ENCODE peak calls at places on chromosomes 6 and 20, in seven cellular contexts. K is NCI-H1092 treated with DMSO at 0.1 percent for 48 hours; Z is stimulated activated CD8-positive, alpha-beta memory T cell treated with anti-CD3 and anti-CD28 coated beads, Interleukin-2, amount 100 ng/mL, for 1 hour; V is stimulated activated CD4-positive, alpha-beta T cell treated with anti-CD3 and anti-CD28 coated beads, Interleukin-4, amount 100 ng/mL, for 1 hour; O is C1 segment of cervical spinal cord; Q is neural crest cell; H is BJ. A is an unnamed sample.
A peak's percentile ranks its signal among the peaks of the same experiment; 100 is the strongest.

GRCh38 chr6:54133186-54133585 is 21.9 kb downstream of the MLIP start:
- DNase-seq in Z (no peak), Q (no peak), V (no peak), K (no peak), O (no peak), H (no peak), A (no peak)

GRCh38 chr20:12201289-12201991 is 283.7 kb downstream of the BTBD3 start:
- DNase-seq in K (no peak), H (no peak), Q (no peak), V (no peak), Z (no peak), O (no peak), A (no peak)

GRCh38 chr6:157108923-157109322 is 214.4 kb downstream of the TMEM242 start:
- DNase-seq in K (no peak), V (no peak), H (no peak), O (no peak), Q (no peak), Z (no peak), A (no peak)

GRCh38 chr20:7113577-7114466 is 346.3 kb downstream of the BMP2 start:
- DNase-seq in V (no peak), Z (no peak), K (peak; percentile 73), H (no peak), Q (peak; percentile 57), O (no peak), A (peak; percentile 64)

GRCh38 chr6:139531148-139531547 is 156.7 kb upstream of the CITED2 start:
- DNase-seq in Z (no peak), H (no peak), K (no peak), O (no peak), V (no peak), Q (no peak), A (no peak)

GRCh38 chr6:35402136-35402855 is 49.8 kb upstream of the FANCE start:
- DNase-seq in H (no peak), V (no peak), O (no peak), Q (no peak), Z (no peak), K (no peak), A (no peak)

GRCh38 chr6:10567256-10568041 is 46.3 kb downstream of the GCNT2 start:
- DNase-seq in K (no peak), V (no peak), Q (no peak), O (no peak), H (no peak), Z (no peak), A (no peak)

GRCh38 chr6:25601797-25602679 is 50.0 kb upstream of the SCGN start:
- DNase-seq in O (no peak), K (peak; percentile 58), V (no peak), Q (no peak), H (peak; percentile 16), Z (no peak), A (peak; percentile 63)

GRCh38 chr6:18477301-18477941 is 90.3 kb downstream of the RNF144B start:
- DNase-seq in Z (no peak), K (no peak), O (no peak), H (peak; percentile 19), Q (no peak), V (no peak), A (no peak)

GRCh38 chr6:159451051-159451450 is 242.0 kb downstream of the SOD2 start:
- DNase-seq in K (no peak), V (no peak), Z (no peak), O (no peak), H (no peak), Q (no peak), A (no peak)

GRCh38 chr6:21886601-21887091 is 293.1 kb downstream of the SOX4 start:
- DNase-seq in H (peak; percentile 4), K (peak; percentile 24), O (no peak), Z (no peak), Q (no peak), V (no peak), A (no peak)

GRCh38 chr6:52373294-52373693 is 11.3 kb downstream of the PAQR8 start:
- DNase-seq in K (no peak), Z (no peak), H (no peak), Q (no peak), O (no peak), V (no peak), A (no peak)

GRCh38 chr6:64477311-64477850 is 841.8 kb downstream of the PHF3 start:
- DNase-seq in O (no peak), Q (no peak), K (no peak), V (no peak), H (no peak), Z (no peak), A (no peak)

GRCh38 chr6:125008261-125008671 is 46.0 kb downstream of the RNF217 start:
- DNase-seq in H (no peak), V (no peak), Z (no peak), O (no peak), K (no peak), Q (no peak), A (no peak)

GRCh38 chr20:32483351-32484220 is 101.5 kb downstream of the NOL4L start:
- DNase-seq in Q (peak; percentile 82), V (peak; percentile 70), O (peak; percentile 42), H (no peak), Z (peak; percentile 47), K (peak; percentile 79), A (peak; percentile 89)

GRCh38 chr20:23884136-23884770 is 4.7 kb upstream of the CST5 start:
- DNase-seq in Z (no peak), O (no peak), H (no peak), V (no peak), K (no peak), Q (no peak), A (no peak)

GRCh38 chr6:156808287-156808686 is 31.1 kb downstream of the ARID1B start:
- DNase-seq in K (peak; percentile 8), H (no peak), V (no peak), Q (no peak), O (peak; percentile 27), Z (no peak), A (peak; percentile 29)

GRCh38 chr6:141653590-141653989 is 479.1 kb upstream of the GJE1 start:
- DNase-seq in H (no peak), O (no peak), Q (no peak), Z (no peak), K (no peak), V (no peak), A (no peak)

GRCh38 chr6:13407709-13408695 is 79.4 kb downstream of the GFOD1 start:
- DNase-seq in H (no peak), O (no peak), V (no peak), K (no peak), Z (no peak), Q (no peak), A (no peak)

GRCh38 chr20:63979549-63980316 is at the start of gene SAMD10:
- DNase-seq in Z (peak; percentile 44), Q (peak; percentile 45), K (peak; percentile 81), H (no peak), V (peak; percentile 90), O (no peak), A (peak; percentile 51)

GRCh38 chr6:144063744-144064401 is 31.5 kb downstream of the SF3B5 start:
- DNase-seq in Q (peak; percentile 67), K (peak; percentile 13), O (peak; percentile 19), H (no peak), Z (peak; percentile 84), V (peak; percentile 89), A (peak; percentile 26)

GRCh38 chr6:1082040-1082935 is 229.6 kb upstream of the FOXQ1 start:
- DNase-seq in V (no peak), Z (no peak), O (no peak), H (no peak), Q (no peak), K (no peak), A (no peak)

GRCh38 chr6:22717906-22718305 is 148.5 kb downstream of the HDGFL1 start:
- DNase-seq in Q (no peak), V (no peak), K (peak; percentile 89), O (no peak), H (no peak), Z (no peak), A (peak; percentile 86)

GRCh38 chr6:309947-310346 is 17.7 kb downstream of the DUSP22 start:
- DNase-seq in O (no peak), Z (no peak), K (no peak), Q (no peak), V (no peak), H (no peak), A (no peak)

GRCh38 chr6:108557494-108558371 is 3.0 kb upstream of the FOXO3 start:
- DNase-seq in Q (peak; percentile 69), V (peak; percentile 80), H (no peak), K (peak; percentile 24), Z (peak; percentile 66), O (no peak), A (peak; percentile 86)

GRCh38 chr6:151870375-151870774 is 62.9 kb downstream of the ESR1 start:
- DNase-seq in V (no peak), H (no peak), K (no peak), Q (no peak), O (no peak), Z (no peak), A (no peak)

GRCh38 chr20:1324598-1325172 is 4.3 kb downstream of the SDCBP2 start:
- DNase-seq in Q (no peak), O (no peak), H (no peak), V (peak; percentile 23), Z (peak; percentile 18), K (no peak), A (no peak)